ENCODE peak calls at places on chromosomes 11 and 22, in seven cellular contexts. M is upper lobe of right lung; H is NCI-H2081; B is non-pigmented ciliary epithelial cell; F is activated CD8-positive, alpha-beta memory T cell treated with anti-CD3 and anti-CD28 coated beads, Interleukin-2, amount 50 U/mL, for 48 hours; N is T-cell; X is CD8-positive, alpha-beta T cell. Y is an unnamed sample.

GRCh38 chr11:129252621-129253020 is 60.5 kb upstream of the ARHGAP32 start:
- DNase-seq in B (no peak), N (no peak), X (no peak), F (no peak), H (no peak), M (no peak), Y (no peak)

GRCh38 chr11:87460842-87461637 is 423.3 kb downstream of the TMEM135 start:
- DNase-seq in F (no peak), H (no peak), N (no peak), M (no peak), X (no peak), B (no peak), Y (no peak)

GRCh38 chr11:10561043-10561818 is 7.2 kb downstream of the LYVE1 start:
- DNase-seq in X (no peak), B (no peak), F (no peak), M (no peak), H (no peak), N (no peak), Y (peak)

GRCh38 chr22:37045958-37046357 is 5.6 kb upstream of the KCTD17 start:
- DNase-seq in H (no peak), X (no peak), M (no peak), N (no peak), F (no peak), B (no peak), Y (no peak)

GRCh38 chr22:44037519-44038370 is 13.6 kb downstream of the PARVB start:
- DNase-seq in B (peak), F (no peak), M (no peak), N (no peak), X (no peak), H (no peak), Y (peak)

GRCh38 chr11:24289301-24289700 is 207.6 kb upstream of the LUZP2 start:
- DNase-seq in N (no peak), B (no peak), F (no peak), H (no peak), M (no peak), X (no peak), Y (no peak)

GRCh38 chr22:22802346-22802970 is 85.2 kb upstream of the IGLL5 start:
- DNase-seq in N (peak), B (no peak), H (no peak), F (no peak), M (no peak), X (no peak), Y (no peak)

GRCh38 chr11:37552284-37552683 is 954.2 kb upstream of the RAG2 start:
- DNase-seq in H (no peak), X (no peak), N (no peak), M (no peak), B (no peak), F (no peak), Y (no peak)

GRCh38 chr22:42131562-42131961 is 952 bp upstream of the CYP2D6 start:
- DNase-seq in B (no peak), H (no peak), M (no peak), F (no peak), N (no peak), X (no peak), Y (no peak)

GRCh38 chr11:84021291-84021690 is 735.1 kb upstream of the CCDC90B start:
- DNase-seq in X (no peak), F (no peak), M (no peak), B (no peak), H (no peak), N (no peak), Y (no peak)

GRCh38 chr11:2794947-2795346 is 90.6 kb downstream of the CDKN1C start:
- DNase-seq in F (peak), B (no peak), X (no peak), H (no peak), M (peak), N (no peak), Y (peak)

GRCh38 chr11:123654566-123655081 is at the start of gene SCN3B:
- DNase-seq in X (no peak), N (no peak), F (peak), H (peak), B (peak), M (peak), Y (peak)

GRCh38 chr11:36195496-36196346 is 93.5 kb downstream of the COMMD9 start:
- DNase-seq in N (no peak), X (no peak), M (no peak), H (no peak), F (no peak), B (no peak), Y (no peak)